ENCODE peak calls at places on chromosomes 5 and 9, in four cellular contexts. One of them, this sample, is unnamed.

GRCh38 chr9:98973546-98973921 is 29.8 kb downstream of the COL15A1 start:
- DNase-seq in K562: no peak
- DNase-seq in GM12878: no peak
- DNase-seq in HL-60: no peak
- DNase-seq in this sample: no peak

GRCh38 chr9:78783743-78784142 is 486.8 kb downstream of the PSAT1 start:
- DNase-seq in K562: no peak
- DNase-seq in GM12878: no peak
- DNase-seq in HL-60: no peak
- DNase-seq in this sample: no peak

GRCh38 chr9:87592554-87593394 is 95.1 kb downstream of the DAPK1 start:
- DNase-seq in K562: peak
- DNase-seq in GM12878: no peak
- DNase-seq in HL-60: no peak
- DNase-seq in this sample: no peak

GRCh38 chr5:43773032-43773830 is 170.3 kb downstream of the NNT start:
- DNase-seq in K562: no peak
- DNase-seq in GM12878: no peak
- DNase-seq in HL-60: peak
- DNase-seq in this sample: no peak

GRCh38 chr5:56666901-56667300 is 148.4 kb upstream of the MAP3K1 start:
- DNase-seq in K562: no peak
- DNase-seq in GM12878: no peak
- DNase-seq in HL-60: no peak
- DNase-seq in this sample: no peak

GRCh38 chr9:78831726-78832125 is 534.8 kb downstream of the PSAT1 start:
- DNase-seq in K562: no peak
- DNase-seq in GM12878: no peak
- DNase-seq in HL-60: no peak
- DNase-seq in this sample: no peak

GRCh38 chr9:76044420-76044819 is 153.9 kb downstream of the PCSK5 start:
- DNase-seq in K562: no peak
- DNase-seq in GM12878: no peak
- DNase-seq in HL-60: no peak
- DNase-seq in this sample: no peak

GRCh38 chr5:29867155-29867554 is 1326.3 kb upstream of the CDH6 start:
- DNase-seq in K562: no peak
- DNase-seq in GM12878: no peak
- DNase-seq in HL-60: no peak
- DNase-seq in this sample: no peak

GRCh38 chr5:39775058-39775457 is 350.3 kb upstream of the DAB2 start:
- DNase-seq in K562: no peak
- DNase-seq in GM12878: no peak
- DNase-seq in HL-60: no peak
- DNase-seq in this sample: no peak
- TF ChIP-seq SPI1 in K562: no peak
- TF ChIP-seq SPI1 in GM12878: no peak
- TF ChIP-seq SPI1 in HL-60: no peak
- TF ChIP-seq SPI1 in this sample: no peak

DNA sequence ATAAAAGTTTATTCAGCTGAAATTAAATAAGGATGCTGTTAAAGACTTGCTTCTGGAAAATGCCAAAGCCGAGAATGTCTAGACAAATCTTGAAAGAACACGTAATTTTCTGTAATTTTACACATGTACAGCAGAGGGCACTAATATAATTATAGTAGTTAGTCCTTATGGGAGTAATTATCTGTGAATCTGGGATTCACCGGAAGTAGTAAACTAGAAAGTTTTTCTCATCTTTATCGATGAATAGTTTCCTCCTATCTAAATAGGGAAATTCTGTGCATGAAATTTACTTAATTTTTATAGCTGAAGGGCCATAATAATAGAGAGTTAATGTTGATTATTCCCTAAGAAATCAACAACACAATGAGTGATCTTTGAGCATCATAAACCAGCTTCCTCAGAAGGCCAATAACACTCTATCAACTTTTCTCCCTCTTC is 18.4 kb upstream of the CNTLN start:
- DNase-seq in K562: no peak
- DNase-seq in GM12878: no peak
- DNase-seq in HL-60: no peak
- DNase-seq in this sample: no peak
- TF ChIP-seq SPI1 in K562: no peak
- TF ChIP-seq SPI1 in GM12878: no peak
- TF ChIP-seq SPI1 in HL-60: no peak
- TF ChIP-seq SPI1 in this sample: no peak

GRCh38 chr9:131696163-131696439 is 43.8 kb downstream of the RAPGEF1 start:
- DNase-seq in K562: no peak
- DNase-seq in GM12878: no peak
- DNase-seq in HL-60: no peak
- DNase-seq in this sample: no peak
- TF ChIP-seq SPI1 in K562: no peak
- TF ChIP-seq SPI1 in GM12878: no peak
- TF ChIP-seq SPI1 in HL-60: no peak
- TF ChIP-seq SPI1 in this sample: no peak

GRCh38 chr5:40484495-40484894 is 195.2 kb upstream of the PTGER4 start:
- DNase-seq in K562: no peak
- DNase-seq in GM12878: peak
- DNase-seq in HL-60: no peak
- DNase-seq in this sample: no peak
- TF ChIP-seq SPI1 in K562: no peak
- TF ChIP-seq SPI1 in GM12878: no peak
- TF ChIP-seq SPI1 in HL-60: no peak
- TF ChIP-seq SPI1 in this sample: no peak